ENCODE peak calls at places on chromosomes 1 and 21, in four cellular contexts. One of them, this sample, is unnamed.

GRCh38 chr21:20698585-20698984 is 299.6 kb upstream of the NCAM2 start:
- DNase-seq in left ventricle myocardium inferior: no peak
- DNase-seq in GM12865: no peak
- DNase-seq in hepatocyte: no peak
- DNase-seq in this sample: no peak

GRCh38 chr1:61674221-61674620 is 50.7 kb downstream of the TM2D1 start:
- DNase-seq in GM12865: no peak
- DNase-seq in left ventricle myocardium inferior: no peak
- DNase-seq in hepatocyte: no peak
- DNase-seq in this sample: no peak

GRCh38 chr1:201676061-201676644 is 137.2 kb downstream of the NAV1 start:
- DNase-seq in GM12865: no peak
- DNase-seq in hepatocyte: peak
- DNase-seq in left ventricle myocardium inferior: no peak
- DNase-seq in this sample: peak

GRCh38 chr1:39652105-39652504 is 12.7 kb upstream of the HEYL start:
- DNase-seq in GM12865: no peak
- DNase-seq in left ventricle myocardium inferior: peak
- DNase-seq in hepatocyte: no peak
- DNase-seq in this sample: no peak

GRCh38 chr1:27435566-27436203 is 43.3 kb downstream of the GPR3 start:
- DNase-seq in left ventricle myocardium inferior: no peak
- DNase-seq in GM12865: peak
- DNase-seq in hepatocyte: no peak
- DNase-seq in this sample: no peak

GRCh38 chr1:57307382-57307781 is 116.5 kb downstream of the DAB1 start:
- DNase-seq in left ventricle myocardium inferior: peak
- DNase-seq in hepatocyte: peak
- DNase-seq in GM12865: peak
- DNase-seq in this sample: peak

GRCh38 chr1:154567386-154568164 is at the start of gene CHRNB2:
- DNase-seq in hepatocyte: peak
- DNase-seq in GM12865: peak
- DNase-seq in left ventricle myocardium inferior: peak
- DNase-seq in this sample: peak

GRCh38 chr1:227729144-227729880 is 5.8 kb downstream of the JMJD4 start:
- DNase-seq in hepatocyte: no peak
- DNase-seq in GM12865: no peak
- DNase-seq in left ventricle myocardium inferior: no peak
- DNase-seq in this sample: no peak

GRCh38 chr1:157099633-157100009 is at the start of gene ETV3L:
- DNase-seq in GM12865: no peak
- DNase-seq in left ventricle myocardium inferior: peak
- DNase-seq in hepatocyte: no peak
- DNase-seq in this sample: peak

GRCh38 chr1:200029624-200030074 is 2.1 kb downstream of the NR5A2 start:
- DNase-seq in hepatocyte: peak
- DNase-seq in GM12865: no peak
- DNase-seq in left ventricle myocardium inferior: no peak
- DNase-seq in this sample: peak

GRCh38 chr21:42695324-42696025 is 42.1 kb downstream of the PDE9A start:
- DNase-seq in left ventricle myocardium inferior: no peak
- DNase-seq in GM12865: no peak
- DNase-seq in hepatocyte: no peak
- DNase-seq in this sample: no peak

GRCh38 chr1:32761253-32761877 is 55.8 kb downstream of the YARS1 start:
- DNase-seq in left ventricle myocardium inferior: no peak
- DNase-seq in GM12865: peak
- DNase-seq in hepatocyte: peak
- DNase-seq in this sample: no peak

GRCh38 chr1:159239551-159240220 is 35.0 kb downstream of the ACKR1 start:
- DNase-seq in left ventricle myocardium inferior: no peak
- DNase-seq in GM12865: peak
- DNase-seq in hepatocyte: no peak
- DNase-seq in this sample: no peak

GRCh38 chr1:181044449-181044966 is 10.7 kb downstream of the MR1 start:
- DNase-seq in hepatocyte: peak
- DNase-seq in GM12865: peak
- DNase-seq in left ventricle myocardium inferior: no peak
- DNase-seq in this sample: no peak

GRCh38 chr1:26035959-26036755 is 9.8 kb downstream of the SLC30A2 start:
- DNase-seq in GM12865: peak
- DNase-seq in hepatocyte: peak
- DNase-seq in left ventricle myocardium inferior: peak
- DNase-seq in this sample: peak

GRCh38 chr1:4317207-4317606 is 337.2 kb upstream of the AJAP1 start:
- DNase-seq in left ventricle myocardium inferior: no peak
- DNase-seq in GM12865: no peak
- DNase-seq in hepatocyte: no peak
- DNase-seq in this sample: peak

GRCh38 chr1:10415211-10415930 is 14.9 kb upstream of the CENPS start:
- DNase-seq in hepatocyte: no peak
- DNase-seq in GM12865: no peak
- DNase-seq in left ventricle myocardium inferior: no peak
- DNase-seq in this sample: no peak

GRCh38 chr21:20996421-20997307 is 1.5 kb upstream of the NCAM2 start:
- DNase-seq in left ventricle myocardium inferior: no peak
- DNase-seq in hepatocyte: peak
- DNase-seq in GM12865: no peak
- DNase-seq in this sample: no peak

GRCh38 chr1:230858918-230859819 is 9.2 kb downstream of the C1orf198 start:
- DNase-seq in left ventricle myocardium inferior: no peak
- DNase-seq in GM12865: no peak
- DNase-seq in hepatocyte: no peak
- DNase-seq in this sample: no peak

GRCh38 chr1:243792401-243792800 is 57.6 kb downstream of the AKT3 start:
- DNase-seq in hepatocyte: no peak
- DNase-seq in left ventricle myocardium inferior: no peak
- DNase-seq in GM12865: no peak
- DNase-seq in this sample: no peak

GRCh38 chr1:93616996-93617669 is 64.5 kb downstream of the BCAR3 start:
- DNase-seq in left ventricle myocardium inferior: peak
- DNase-seq in hepatocyte: no peak
- DNase-seq in GM12865: no peak
- DNase-seq in this sample: no peak

GRCh38 chr1:31505884-31506497 is 70.3 kb upstream of the TINAGL1 start:
- DNase-seq in left ventricle myocardium inferior: no peak
- DNase-seq in hepatocyte: no peak
- DNase-seq in GM12865: peak
- DNase-seq in this sample: no peak

GRCh38 chr21:16535100-16535418 is 805.3 kb downstream of the USP25 start:
- DNase-seq in GM12865: no peak
- DNase-seq in hepatocyte: no peak
- DNase-seq in left ventricle myocardium inferior: peak
- DNase-seq in this sample: no peak

GRCh38 chr1:190168116-190168515 is 309.5 kb downstream of the BRINP3 start:
- DNase-seq in hepatocyte: no peak
- DNase-seq in left ventricle myocardium inferior: no peak
- DNase-seq in GM12865: no peak
- DNase-seq in this sample: no peak

GRCh38 chr1:103109291-103109920 is 1.1 kb upstream of the COL11A1 start:
- DNase-seq in hepatocyte: no peak
- DNase-seq in GM12865: no peak
- DNase-seq in left ventricle myocardium inferior: no peak
- DNase-seq in this sample: no peak

GRCh38 chr1:156146006-156146748 is 7.2 kb upstream of the SEMA4A start:
- DNase-seq in left ventricle myocardium inferior: peak
- DNase-seq in hepatocyte: peak
- DNase-seq in GM12865: peak
- DNase-seq in this sample: peak

GRCh38 chr1:20358761-20359263 is 68.1 kb downstream of the VWA5B1 start:
- DNase-seq in hepatocyte: peak
- DNase-seq in left ventricle myocardium inferior: peak
- DNase-seq in GM12865: no peak
- DNase-seq in this sample: peak

GRCh38 chr1:15407579-15407978 is 2.1 kb upstream of the EFHD2 start:
- DNase-seq in left ventricle myocardium inferior: no peak
- DNase-seq in GM12865: no peak
- DNase-seq in hepatocyte: no peak
- DNase-seq in this sample: no peak

GRCh38 chr1:111516008-111516535 is 12.6 kb upstream of the ADORA3 start:
- DNase-seq in GM12865: peak
- DNase-seq in hepatocyte: no peak
- DNase-seq in left ventricle myocardium inferior: peak
- DNase-seq in this sample: no peak

GRCh38 chr1:100703052-100703451 is 16.5 kb upstream of the VCAM1 start:
- DNase-seq in GM12865: no peak
- DNase-seq in left ventricle myocardium inferior: no peak
- DNase-seq in hepatocyte: no peak
- DNase-seq in this sample: no peak

GRCh38 chr1:168520052-168520751 is 23.6 kb downstream of the XCL2 start:
- DNase-seq in hepatocyte: no peak
- DNase-seq in left ventricle myocardium inferior: no peak
- DNase-seq in GM12865: no peak
- DNase-seq in this sample: no peak

GRCh38 chr1:109595540-109595939 is 23.9 kb downstream of the GNAT2 start:
- DNase-seq in left ventricle myocardium inferior: no peak
- DNase-seq in hepatocyte: no peak
- DNase-seq in GM12865: no peak
- DNase-seq in this sample: no peak

GRCh38 chr1:117631761-117632160 is 25.9 kb downstream of the TENT5C start:
- DNase-seq in GM12865: no peak
- DNase-seq in left ventricle myocardium inferior: no peak
- DNase-seq in hepatocyte: no peak
- DNase-seq in this sample: no peak

GRCh38 chr1:75533085-75533484 is 77.8 kb downstream of the SLC44A5 start:
- DNase-seq in hepatocyte: no peak
- DNase-seq in GM12865: no peak
- DNase-seq in left ventricle myocardium inferior: no peak
- DNase-seq in this sample: no peak

GRCh38 chr1:154749078-154749760 is 120.9 kb downstream of the KCNN3 start:
- DNase-seq in left ventricle myocardium inferior: no peak
- DNase-seq in GM12865: peak
- DNase-seq in hepatocyte: no peak
- DNase-seq in this sample: peak

DNA sequence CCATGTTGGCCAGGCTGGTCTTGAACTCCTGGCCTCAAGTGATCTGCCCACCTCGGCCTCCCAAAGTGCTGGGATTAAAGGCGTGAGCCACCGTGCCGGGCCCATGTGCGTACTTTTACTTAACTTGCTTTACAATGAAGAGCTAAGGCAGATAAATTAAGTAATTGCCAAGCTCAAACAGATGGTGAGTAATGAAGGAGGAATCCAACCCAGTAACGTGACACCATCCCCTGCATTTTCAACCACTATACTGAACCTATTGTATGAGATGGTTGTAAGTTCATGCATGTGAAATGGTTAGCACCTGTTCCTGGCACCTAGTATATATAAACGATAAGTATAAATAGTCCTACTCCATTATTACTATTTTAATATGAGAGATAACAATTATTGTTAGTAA is 588.0 kb upstream of the BEND5 start:
- DNase-seq in GM12865: no peak
- DNase-seq in left ventricle myocardium inferior: no peak
- DNase-seq in hepatocyte: no peak
- DNase-seq in this sample: peak
- H3K4me3 ChIP-seq in GM12865: no peak
- H3K4me3 ChIP-seq in left ventricle myocardium inferior: no peak
- H3K4me3 ChIP-seq in hepatocyte: no peak
- H3K4me3 ChIP-seq in this sample: no peak

GRCh38 chr1:16625497-16626408 is 12.4 kb upstream of the NBPF1 start:
- DNase-seq in GM12865: no peak
- DNase-seq in hepatocyte: no peak
- DNase-seq in left ventricle myocardium inferior: peak
- DNase-seq in this sample: no peak

GRCh38 chr1:16631248-16632043 is 18.1 kb upstream of the NBPF1 start:
- DNase-seq in left ventricle myocardium inferior: peak
- DNase-seq in hepatocyte: no peak
- DNase-seq in GM12865: no peak
- DNase-seq in this sample: peak

GRCh38 chr1:16630661-16631247 is 17.4 kb upstream of the NBPF1 start:
- DNase-seq in GM12865: no peak
- DNase-seq in left ventricle myocardium inferior: peak
- DNase-seq in hepatocyte: no peak
- DNase-seq in this sample: no peak

GRCh38 chr1:16628361-16629111 is 15.2 kb upstream of the NBPF1 start:
- DNase-seq in GM12865: no peak
- DNase-seq in hepatocyte: no peak
- DNase-seq in left ventricle myocardium inferior: no peak
- DNase-seq in this sample: no peak
- H3K4me3 ChIP-seq in GM12865: no peak
- H3K4me3 ChIP-seq in hepatocyte: no peak
- H3K4me3 ChIP-seq in left ventricle myocardium inferior: no peak
- H3K4me3 ChIP-seq in this sample: no peak

DNA sequence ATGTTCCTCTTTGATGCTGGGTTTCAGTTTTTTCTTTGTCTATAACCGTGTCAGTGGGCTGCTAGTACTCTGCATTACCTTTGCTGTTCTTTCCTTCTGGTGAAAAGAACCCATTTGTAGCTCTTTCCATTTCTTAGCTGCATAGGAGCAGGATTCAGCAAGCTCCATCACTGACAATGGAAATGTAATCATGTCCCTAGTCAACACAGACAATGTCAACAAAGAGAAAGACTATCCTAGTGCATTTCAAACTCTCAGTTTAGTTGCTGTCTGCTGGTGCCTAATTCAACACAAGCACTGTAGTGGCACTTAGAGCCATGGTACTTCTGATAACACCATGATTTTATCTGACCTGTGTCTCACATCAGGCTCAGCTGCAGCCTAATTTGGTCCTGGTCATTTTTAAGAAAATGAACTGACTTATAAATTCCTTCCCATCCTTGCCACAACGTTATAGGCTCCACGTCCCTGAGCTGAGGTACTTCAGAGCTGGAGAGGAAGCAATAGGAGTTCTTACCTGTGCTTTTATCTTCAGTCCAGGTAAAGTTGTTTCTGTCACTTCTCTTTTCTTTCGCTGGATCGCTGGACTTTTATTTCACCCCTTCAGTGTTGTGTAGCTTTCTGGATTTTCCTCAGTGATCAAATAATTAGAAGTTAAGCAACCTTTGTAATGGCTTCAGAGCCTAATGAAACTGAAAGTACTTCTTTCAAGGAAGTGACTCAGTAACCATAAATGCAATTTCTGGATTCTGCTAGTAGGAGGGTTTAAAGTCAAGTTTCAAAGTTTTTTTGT is at the start of gene GBP3:
- DNase-seq in hepatocyte: peak
- DNase-seq in left ventricle myocardium inferior: no peak
- DNase-seq in GM12865: peak
- DNase-seq in this sample: no peak
- H3K4me3 ChIP-seq in hepatocyte: peak
- H3K4me3 ChIP-seq in left ventricle myocardium inferior: peak
- H3K4me3 ChIP-seq in GM12865: peak
- H3K4me3 ChIP-seq in this sample: no peak

DNA sequence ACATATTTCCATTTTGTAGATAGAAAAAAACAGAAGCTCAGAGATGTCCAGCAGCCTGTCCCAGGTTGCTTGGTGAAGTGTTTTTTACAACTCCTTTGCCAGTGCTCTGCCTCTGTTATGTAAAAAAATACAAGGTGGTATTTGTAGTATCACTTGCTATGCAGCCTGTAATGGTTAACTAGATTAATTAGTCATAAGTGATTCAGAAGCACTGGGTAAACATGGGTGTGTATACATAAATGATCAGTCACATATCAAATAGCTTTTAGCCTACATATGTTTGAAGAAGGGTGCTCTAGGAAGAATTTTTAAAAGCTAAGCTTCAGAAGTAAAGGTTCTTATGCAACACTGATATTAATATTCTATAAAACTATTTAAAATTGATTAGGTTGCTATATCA is 70.0 kb upstream of the MAGI3 start:
- DNase-seq in GM12865: no peak
- DNase-seq in hepatocyte: no peak
- DNase-seq in left ventricle myocardium inferior: no peak
- DNase-seq in this sample: no peak
- H3K4me3 ChIP-seq in GM12865: no peak
- H3K4me3 ChIP-seq in hepatocyte: no peak
- H3K4me3 ChIP-seq in left ventricle myocardium inferior: no peak
- H3K4me3 ChIP-seq in this sample: no peak

This sample was measured in WERI-Rb-1.